ENCODE peak calls at places on chromosomes 3 and 15, in six cellular contexts. One of them, this sample, is unnamed.

GRCh38 chr3:53159415-53160135 is 1.4 kb upstream of the PRKCD start:
- DNase-seq in A549: no peak
- DNase-seq in HepG2: peak; percentile 95
- DNase-seq in H1: no peak
- DNase-seq in GM12878: no peak
- DNase-seq in K562: no peak
- DNase-seq in this sample: no peak

GRCh38 chr3:86801921-86802320 is 189.0 kb downstream of the VGLL3 start:
- DNase-seq in A549: no peak
- DNase-seq in HepG2: no peak
- DNase-seq in H1: no peak
- DNase-seq in GM12878: no peak
- DNase-seq in K562: no peak
- DNase-seq in this sample: no peak

GRCh38 chr15:79094611-79095021 is 4.0 kb upstream of the RASGRF1 start:
- DNase-seq in A549: no peak
- DNase-seq in HepG2: no peak
- DNase-seq in H1: no peak
- DNase-seq in GM12878: no peak
- DNase-seq in K562: no peak
- DNase-seq in this sample: no peak

GRCh38 chr15:91627473-91628309 is 225.8 kb upstream of the SLCO3A1 start:
- DNase-seq in A549: no peak
- DNase-seq in HepG2: no peak
- DNase-seq in H1: no peak
- DNase-seq in GM12878: no peak
- DNase-seq in K562: no peak
- DNase-seq in this sample: peak; percentile 47

GRCh38 chr3:135581806-135582205 is 383.7 kb upstream of the PPP2R3A start:
- DNase-seq in A549: no peak
- DNase-seq in HepG2: no peak
- DNase-seq in H1: no peak
- DNase-seq in GM12878: no peak
- DNase-seq in K562: peak; percentile 71
- DNase-seq in this sample: no peak

GRCh38 chr3:134084230-134084950 is 54.7 kb upstream of the SLCO2A1 start:
- DNase-seq in A549: no peak
- DNase-seq in HepG2: no peak
- DNase-seq in H1: no peak
- DNase-seq in GM12878: no peak
- DNase-seq in K562: no peak
- DNase-seq in this sample: no peak

GRCh38 chr3:98039322-98040024 is 4.4 kb upstream of the GABRR3 start:
- DNase-seq in A549: peak; percentile 35
- DNase-seq in HepG2: peak; percentile 78
- DNase-seq in H1: peak; percentile 17
- DNase-seq in GM12878: peak; percentile 79
- DNase-seq in K562: peak; percentile 65
- DNase-seq in this sample: peak; percentile 42

GRCh38 chr3:113249111-113249510 is 37.8 kb downstream of the BOC start:
- DNase-seq in A549: no peak
- DNase-seq in HepG2: no peak
- DNase-seq in H1: no peak
- DNase-seq in GM12878: no peak
- DNase-seq in K562: no peak
- DNase-seq in this sample: peak; percentile 60

GRCh38 chr3:187498211-187498610 is 130.0 kb downstream of the RTP4 start:
- DNase-seq in A549: no peak
- DNase-seq in HepG2: no peak
- DNase-seq in H1: no peak
- DNase-seq in GM12878: no peak
- DNase-seq in K562: no peak
- DNase-seq in this sample: no peak

GRCh38 chr3:123623346-123623880 is 38.6 kb upstream of the HACD2 start:
- DNase-seq in A549: no peak
- DNase-seq in HepG2: no peak
- DNase-seq in H1: no peak
- DNase-seq in GM12878: no peak
- DNase-seq in K562: no peak
- DNase-seq in this sample: no peak

GRCh38 chr15:38073278-38073930 is 139.0 kb downstream of the TMCO5A start:
- DNase-seq in A549: no peak
- DNase-seq in HepG2: peak; percentile 43
- DNase-seq in H1: no peak
- DNase-seq in GM12878: no peak
- DNase-seq in K562: no peak
- DNase-seq in this sample: no peak

GRCh38 chr3:62771331-62772097 is 103.7 kb downstream of the CADPS start:
- DNase-seq in A549: no peak
- DNase-seq in HepG2: peak; percentile 35
- DNase-seq in H1: no peak
- DNase-seq in GM12878: no peak
- DNase-seq in K562: no peak
- DNase-seq in this sample: no peak

GRCh38 chr15:91821458-91821857 is 32.0 kb upstream of the SLCO3A1 start:
- DNase-seq in A549: no peak
- DNase-seq in HepG2: no peak
- DNase-seq in H1: no peak
- DNase-seq in GM12878: no peak
- DNase-seq in K562: no peak
- DNase-seq in this sample: no peak

GRCh38 chr3:39358302-39358701 is 24.9 kb upstream of the SLC25A38 start:
- DNase-seq in A549: no peak
- DNase-seq in HepG2: no peak
- DNase-seq in H1: no peak
- DNase-seq in GM12878: no peak
- DNase-seq in K562: no peak
- DNase-seq in this sample: no peak

GRCh38 chr3:153066983-153067382 is 95.0 kb upstream of the RAP2B start:
- DNase-seq in A549: no peak
- DNase-seq in HepG2: no peak
- DNase-seq in H1: no peak
- DNase-seq in GM12878: no peak
- DNase-seq in K562: no peak
- DNase-seq in this sample: no peak

GRCh38 chr15:79977431-79977940 is 6.5 kb upstream of the BCL2A1 start:
- DNase-seq in A549: no peak
- DNase-seq in HepG2: no peak
- DNase-seq in H1: no peak
- DNase-seq in GM12878: peak; percentile 76
- DNase-seq in K562: peak; percentile 67
- DNase-seq in this sample: no peak

GRCh38 chr3:15038306-15038705 is 26.8 kb downstream of the MRPS25 start:
- DNase-seq in A549: no peak
- DNase-seq in HepG2: no peak
- DNase-seq in H1: no peak
- DNase-seq in GM12878: no peak
- DNase-seq in K562: no peak
- DNase-seq in this sample: no peak

GRCh38 chr3:125440970-125441369 is 65.8 kb upstream of the ZNF148 start:
- DNase-seq in A549: no peak
- DNase-seq in HepG2: no peak
- DNase-seq in H1: no peak
- DNase-seq in GM12878: no peak
- DNase-seq in K562: no peak
- DNase-seq in this sample: no peak

GRCh38 chr3:125440559-125440955 is 65.4 kb upstream of the ZNF148 start:
- DNase-seq in A549: no peak
- DNase-seq in HepG2: peak; percentile 67
- DNase-seq in H1: no peak
- DNase-seq in GM12878: no peak
- DNase-seq in K562: peak; percentile 45
- DNase-seq in this sample: no peak

GRCh38 chr3:125443923-125444322 is 68.8 kb upstream of the ZNF148 start:
- DNase-seq in A549: no peak
- DNase-seq in HepG2: no peak
- DNase-seq in H1: no peak
- DNase-seq in GM12878: no peak
- DNase-seq in K562: no peak
- DNase-seq in this sample: no peak
- TF ChIP-seq CHD2 in A549: no peak
- TF ChIP-seq CHD2 in HepG2: no peak
- TF ChIP-seq CHD2 in H1: no peak
- TF ChIP-seq CHD2 in GM12878: no peak
- TF ChIP-seq CHD2 in K562: no peak
- TF ChIP-seq CHD2 in this sample: no peak

GRCh38 chr15:44713006-44713966 is 2.0 kb downstream of the B2M start:
- DNase-seq in A549: peak; percentile 36
- DNase-seq in HepG2: peak; percentile 27
- DNase-seq in H1: no peak
- DNase-seq in GM12878: no peak
- DNase-seq in K562: peak; percentile 64
- DNase-seq in this sample: peak; percentile 52
- TF ChIP-seq CHD2 in A549: no peak
- TF ChIP-seq CHD2 in HepG2: no peak
- TF ChIP-seq CHD2 in H1: no peak
- TF ChIP-seq CHD2 in GM12878: no peak
- TF ChIP-seq CHD2 in K562: no peak
- TF ChIP-seq CHD2 in this sample: no peak

GRCh38 chr3:23094412-23094811 is 108.7 kb upstream of the UBE2E2 start:
- DNase-seq in A549: no peak
- DNase-seq in HepG2: no peak
- DNase-seq in H1: no peak
- DNase-seq in GM12878: no peak
- DNase-seq in K562: no peak
- DNase-seq in this sample: no peak

GRCh38 chr3:23099021-23099420 is 104.1 kb upstream of the UBE2E2 start:
- DNase-seq in A549: no peak
- DNase-seq in HepG2: no peak
- DNase-seq in H1: no peak
- DNase-seq in GM12878: no peak
- DNase-seq in K562: no peak
- DNase-seq in this sample: no peak

GRCh38 chr3:23099677-23100076 is 103.5 kb upstream of the UBE2E2 start:
- DNase-seq in A549: no peak
- DNase-seq in HepG2: no peak
- DNase-seq in H1: no peak
- DNase-seq in GM12878: no peak
- DNase-seq in K562: no peak
- DNase-seq in this sample: no peak

GRCh38 chr3:23094890-23095462 is 108.2 kb upstream of the UBE2E2 start:
- DNase-seq in A549: peak; percentile 68
- DNase-seq in HepG2: peak; percentile 28
- DNase-seq in H1: no peak
- DNase-seq in GM12878: no peak
- DNase-seq in K562: no peak
- DNase-seq in this sample: no peak

DNA sequence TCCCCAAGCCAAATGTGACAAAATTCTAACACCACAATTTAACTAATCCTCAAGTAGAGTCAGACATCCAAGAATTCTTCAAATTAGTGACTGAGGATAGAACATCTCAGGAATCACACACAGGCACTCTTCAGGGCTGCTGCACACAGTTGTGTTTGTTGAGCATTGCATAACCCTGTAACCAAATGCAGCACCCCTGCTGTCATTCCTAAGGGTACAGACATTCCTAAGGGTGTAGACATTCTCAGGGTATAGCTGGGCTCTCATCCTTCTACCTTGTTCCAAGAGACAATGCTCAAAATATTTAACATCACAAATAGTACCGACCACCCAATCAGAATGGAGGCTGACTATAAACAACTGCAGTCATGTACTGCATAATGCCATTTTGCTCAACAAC is 107.1 kb upstream of the UBE2E2 start:
- DNase-seq in A549: no peak
- DNase-seq in HepG2: no peak
- DNase-seq in H1: peak; percentile 21
- DNase-seq in GM12878: no peak
- DNase-seq in K562: no peak
- DNase-seq in this sample: no peak
- TF ChIP-seq CHD2 in A549: no peak
- TF ChIP-seq CHD2 in HepG2: no peak
- TF ChIP-seq CHD2 in H1: no peak
- TF ChIP-seq CHD2 in GM12878: no peak
- TF ChIP-seq CHD2 in K562: no peak
- TF ChIP-seq CHD2 in this sample: no peak

GRCh38 chr3:194485471-194485875 is 1.3 kb downstream of the ATP13A3 start:
- DNase-seq in A549: no peak
- DNase-seq in HepG2: no peak
- DNase-seq in H1: no peak
- DNase-seq in GM12878: no peak
- DNase-seq in K562: no peak
- DNase-seq in this sample: no peak
- TF ChIP-seq CHD2 in A549: no peak
- TF ChIP-seq CHD2 in HepG2: no peak
- TF ChIP-seq CHD2 in H1: no peak
- TF ChIP-seq CHD2 in GM12878: no peak
- TF ChIP-seq CHD2 in K562: no peak
- TF ChIP-seq CHD2 in this sample: no peak